ENCODE peak calls at places on chromosomes 16 and 17, in five cellular contexts. One of them, this sample, is unnamed.

GRCh38 chr17:49201481-49201927 is 8.9 kb downstream of the GNGT2 start:
- DNase-seq in AG09319: no peak
- DNase-seq in T follicular helper cell: no peak
- DNase-seq in cardiac fibroblast: peak; percentile 69
- DNase-seq in upper lobe of left lung: no peak
- DNase-seq in this sample: no peak

GRCh38 chr17:48510761-48511604 is 19.8 kb downstream of the HOXB1 start:
- DNase-seq in AG09319: peak; percentile 44
- DNase-seq in T follicular helper cell: peak; percentile 5
- DNase-seq in cardiac fibroblast: peak; percentile 95
- DNase-seq in upper lobe of left lung: no peak
- DNase-seq in this sample: peak; percentile 5

GRCh38 chr17:66576473-66576872 is 258.4 kb upstream of the CACNG5 start:
- DNase-seq in AG09319: no peak
- DNase-seq in T follicular helper cell: no peak
- DNase-seq in cardiac fibroblast: no peak
- DNase-seq in upper lobe of left lung: no peak
- DNase-seq in this sample: no peak

GRCh38 chr17:3475812-3476686 is at the start of gene ASPA:
- DNase-seq in AG09319: no peak
- DNase-seq in T follicular helper cell: no peak
- DNase-seq in cardiac fibroblast: peak; percentile 29
- DNase-seq in upper lobe of left lung: no peak
- DNase-seq in this sample: no peak

GRCh38 chr16:67391424-67392300 is 1.6 kb downstream of the TPPP3 start:
- DNase-seq in AG09319: no peak
- DNase-seq in T follicular helper cell: no peak
- DNase-seq in cardiac fibroblast: no peak
- DNase-seq in upper lobe of left lung: peak; percentile 45
- DNase-seq in this sample: no peak

GRCh38 chr16:17298238-17298637 is 172.5 kb downstream of the XYLT1 start:
- DNase-seq in AG09319: no peak
- DNase-seq in T follicular helper cell: no peak
- DNase-seq in cardiac fibroblast: no peak
- DNase-seq in upper lobe of left lung: no peak
- DNase-seq in this sample: no peak

GRCh38 chr16:31074814-31075183 is 577 bp downstream of the ZNF646 start:
- DNase-seq in AG09319: no peak
- DNase-seq in T follicular helper cell: no peak
- DNase-seq in cardiac fibroblast: no peak
- DNase-seq in upper lobe of left lung: no peak
- DNase-seq in this sample: no peak

GRCh38 chr17:78822552-78822951 is 18.1 kb downstream of the USP36 start:
- DNase-seq in AG09319: peak; percentile 67
- DNase-seq in T follicular helper cell: no peak
- DNase-seq in cardiac fibroblast: peak; percentile 80
- DNase-seq in upper lobe of left lung: no peak
- DNase-seq in this sample: no peak

GRCh38 chr17:43740541-43740940 is 18.1 kb downstream of the SOST start:
- DNase-seq in AG09319: no peak
- DNase-seq in T follicular helper cell: no peak
- DNase-seq in cardiac fibroblast: peak; percentile 77
- DNase-seq in upper lobe of left lung: no peak
- DNase-seq in this sample: no peak

GRCh38 chr17:74329378-74329777 is 3.4 kb downstream of the KIF19 start:
- DNase-seq in AG09319: no peak
- DNase-seq in T follicular helper cell: no peak
- DNase-seq in cardiac fibroblast: no peak
- DNase-seq in upper lobe of left lung: no peak
- DNase-seq in this sample: no peak

GRCh38 chr16:86775401-86775985 is 197.1 kb downstream of the FOXL1 start:
- DNase-seq in AG09319: no peak
- DNase-seq in T follicular helper cell: no peak
- DNase-seq in cardiac fibroblast: no peak
- DNase-seq in upper lobe of left lung: no peak
- DNase-seq in this sample: no peak

GRCh38 chr17:67071595-67071994 is 27.2 kb downstream of the CACNG1 start:
- DNase-seq in AG09319: no peak
- DNase-seq in T follicular helper cell: no peak
- DNase-seq in cardiac fibroblast: no peak
- DNase-seq in upper lobe of left lung: no peak
- DNase-seq in this sample: no peak

GRCh38 chr16:3458278-3458851 is 14.9 kb downstream of the NAA60 start:
- DNase-seq in AG09319: no peak
- DNase-seq in T follicular helper cell: no peak
- DNase-seq in cardiac fibroblast: peak; percentile 50
- DNase-seq in upper lobe of left lung: no peak
- DNase-seq in this sample: no peak

GRCh38 chr17:44581868-44582267 is 24.6 kb downstream of the FZD2 start:
- DNase-seq in AG09319: no peak
- DNase-seq in T follicular helper cell: no peak
- DNase-seq in cardiac fibroblast: peak; percentile 32
- DNase-seq in upper lobe of left lung: no peak
- DNase-seq in this sample: no peak

GRCh38 chr17:149231-149630 is 11.9 kb downstream of the SCGB1C2 start:
- DNase-seq in AG09319: no peak
- DNase-seq in T follicular helper cell: no peak
- DNase-seq in cardiac fibroblast: no peak
- DNase-seq in upper lobe of left lung: no peak
- DNase-seq in this sample: no peak

GRCh38 chr16:86387461-86388440 is 122.6 kb upstream of the FOXF1 start:
- DNase-seq in AG09319: peak; percentile 89
- DNase-seq in T follicular helper cell: no peak
- DNase-seq in cardiac fibroblast: peak; percentile 97
- DNase-seq in upper lobe of left lung: no peak
- DNase-seq in this sample: no peak

GRCh38 chr17:12195418-12195817 is 174.7 kb downstream of the MAP2K4 start:
- DNase-seq in AG09319: no peak
- DNase-seq in T follicular helper cell: no peak
- DNase-seq in cardiac fibroblast: no peak
- DNase-seq in upper lobe of left lung: no peak
- DNase-seq in this sample: no peak

GRCh38 chr16:47134550-47134949 is 9.2 kb downstream of the NETO2 start:
- DNase-seq in AG09319: no peak
- DNase-seq in T follicular helper cell: no peak
- DNase-seq in cardiac fibroblast: no peak
- DNase-seq in upper lobe of left lung: no peak
- DNase-seq in this sample: no peak

GRCh38 chr16:11374255-11374654 is 29.0 kb downstream of the RMI2 start:
- DNase-seq in AG09319: no peak
- DNase-seq in T follicular helper cell: no peak
- DNase-seq in cardiac fibroblast: no peak
- DNase-seq in upper lobe of left lung: no peak
- DNase-seq in this sample: no peak

GRCh38 chr16:27906883-27907282 is 156.6 kb downstream of the GSG1L start:
- DNase-seq in AG09319: no peak
- DNase-seq in T follicular helper cell: no peak
- DNase-seq in cardiac fibroblast: peak; percentile 5
- DNase-seq in upper lobe of left lung: no peak
- DNase-seq in this sample: no peak

GRCh38 chr17:57343717-57344116 is 87.4 kb downstream of the MSI2 start:
- DNase-seq in AG09319: no peak
- DNase-seq in T follicular helper cell: no peak
- DNase-seq in cardiac fibroblast: no peak
- DNase-seq in upper lobe of left lung: no peak
- DNase-seq in this sample: no peak

GRCh38 chr17:2703181-2703580 is 8.4 kb downstream of the CLUH start:
- DNase-seq in AG09319: no peak
- DNase-seq in T follicular helper cell: no peak
- DNase-seq in cardiac fibroblast: no peak
- DNase-seq in upper lobe of left lung: peak; percentile 66
- DNase-seq in this sample: no peak